ENCODE peak calls at places on chromosomes 13 and 19, in seven cellular contexts. One of them, this sample, is unnamed.

GRCh38 chr19:30529876-30530275 is 157.7 kb downstream of the ZNF536 start:
- DNase-seq in SW 1271: no peak
- DNase-seq in CD4-positive, alpha-beta T cell: no peak
- DNase-seq in memory B cell: no peak
- DNase-seq in stimulated activated CD4-positive, alpha-beta T cell treated with anti-CD3 and anti-CD28 coated beads, Interleukin-15, amount 100 ng/mL, for 1 hour: no peak
- DNase-seq in T-helper 22 cell: no peak
- DNase-seq in epithelial cell of prostate: no peak
- DNase-seq in this sample: no peak

GRCh38 chr13:44093607-44094583 is 214.2 kb downstream of the LACC1 start:
- DNase-seq in SW 1271: no peak
- DNase-seq in CD4-positive, alpha-beta T cell: no peak
- DNase-seq in memory B cell: no peak
- DNase-seq in stimulated activated CD4-positive, alpha-beta T cell treated with anti-CD3 and anti-CD28 coated beads, Interleukin-15, amount 100 ng/mL, for 1 hour: no peak
- DNase-seq in T-helper 22 cell: no peak
- DNase-seq in epithelial cell of prostate: no peak
- DNase-seq in this sample: no peak

GRCh38 chr13:24135674-24136300 is 24.7 kb upstream of the SPATA13 start:
- DNase-seq in SW 1271: no peak
- DNase-seq in CD4-positive, alpha-beta T cell: no peak
- DNase-seq in memory B cell: no peak
- DNase-seq in stimulated activated CD4-positive, alpha-beta T cell treated with anti-CD3 and anti-CD28 coated beads, Interleukin-15, amount 100 ng/mL, for 1 hour: no peak
- DNase-seq in T-helper 22 cell: no peak
- DNase-seq in epithelial cell of prostate: no peak
- DNase-seq in this sample: no peak

GRCh38 chr13:50713849-50714248 is 129.6 kb downstream of the DLEU7 start:
- DNase-seq in SW 1271: no peak
- DNase-seq in CD4-positive, alpha-beta T cell: no peak
- DNase-seq in memory B cell: no peak
- DNase-seq in stimulated activated CD4-positive, alpha-beta T cell treated with anti-CD3 and anti-CD28 coated beads, Interleukin-15, amount 100 ng/mL, for 1 hour: no peak
- DNase-seq in T-helper 22 cell: no peak
- DNase-seq in epithelial cell of prostate: no peak
- DNase-seq in this sample: no peak

GRCh38 chr19:3479177-3479818 is 1.0 kb downstream of the SMIM24 start:
- DNase-seq in SW 1271: no peak
- DNase-seq in CD4-positive, alpha-beta T cell: peak
- DNase-seq in memory B cell: peak
- DNase-seq in stimulated activated CD4-positive, alpha-beta T cell treated with anti-CD3 and anti-CD28 coated beads, Interleukin-15, amount 100 ng/mL, for 1 hour: no peak
- DNase-seq in T-helper 22 cell: no peak
- DNase-seq in epithelial cell of prostate: no peak
- DNase-seq in this sample: no peak

GRCh38 chr19:40502081-40502480 is 35.3 kb downstream of the SPTBN4 start:
- DNase-seq in SW 1271: no peak
- DNase-seq in CD4-positive, alpha-beta T cell: no peak
- DNase-seq in memory B cell: no peak
- DNase-seq in stimulated activated CD4-positive, alpha-beta T cell treated with anti-CD3 and anti-CD28 coated beads, Interleukin-15, amount 100 ng/mL, for 1 hour: no peak
- DNase-seq in T-helper 22 cell: no peak
- DNase-seq in epithelial cell of prostate: no peak
- DNase-seq in this sample: no peak

GRCh38 chr13:65314008-65314407 is 1916.1 kb downstream of the PCDH9 start:
- DNase-seq in SW 1271: no peak
- DNase-seq in CD4-positive, alpha-beta T cell: no peak
- DNase-seq in memory B cell: no peak
- DNase-seq in stimulated activated CD4-positive, alpha-beta T cell treated with anti-CD3 and anti-CD28 coated beads, Interleukin-15, amount 100 ng/mL, for 1 hour: no peak
- DNase-seq in T-helper 22 cell: no peak
- DNase-seq in epithelial cell of prostate: no peak
- DNase-seq in this sample: no peak

GRCh38 chr13:97367427-97367826 is 66.5 kb upstream of the RAP2A start:
- DNase-seq in SW 1271: no peak
- DNase-seq in CD4-positive, alpha-beta T cell: no peak
- DNase-seq in memory B cell: no peak
- DNase-seq in stimulated activated CD4-positive, alpha-beta T cell treated with anti-CD3 and anti-CD28 coated beads, Interleukin-15, amount 100 ng/mL, for 1 hour: no peak
- DNase-seq in T-helper 22 cell: no peak
- DNase-seq in epithelial cell of prostate: no peak
- DNase-seq in this sample: no peak

GRCh38 chr13:44629465-44630183 is 53.5 kb upstream of the TSC22D1 start:
- DNase-seq in SW 1271: no peak
- DNase-seq in CD4-positive, alpha-beta T cell: no peak
- DNase-seq in memory B cell: no peak
- DNase-seq in stimulated activated CD4-positive, alpha-beta T cell treated with anti-CD3 and anti-CD28 coated beads, Interleukin-15, amount 100 ng/mL, for 1 hour: no peak
- DNase-seq in T-helper 22 cell: no peak
- DNase-seq in epithelial cell of prostate: no peak
- DNase-seq in this sample: no peak

GRCh38 chr13:51000058-51000457 is 90.5 kb downstream of the RNASEH2B start:
- DNase-seq in SW 1271: no peak
- DNase-seq in CD4-positive, alpha-beta T cell: no peak
- DNase-seq in memory B cell: no peak
- DNase-seq in stimulated activated CD4-positive, alpha-beta T cell treated with anti-CD3 and anti-CD28 coated beads, Interleukin-15, amount 100 ng/mL, for 1 hour: no peak
- DNase-seq in T-helper 22 cell: no peak
- DNase-seq in epithelial cell of prostate: no peak
- DNase-seq in this sample: no peak

GRCh38 chr13:111006508-111007031 is 91.7 kb upstream of the ANKRD10 start:
- DNase-seq in SW 1271: no peak
- DNase-seq in CD4-positive, alpha-beta T cell: no peak
- DNase-seq in memory B cell: no peak
- DNase-seq in stimulated activated CD4-positive, alpha-beta T cell treated with anti-CD3 and anti-CD28 coated beads, Interleukin-15, amount 100 ng/mL, for 1 hour: no peak
- DNase-seq in T-helper 22 cell: no peak
- DNase-seq in epithelial cell of prostate: no peak
- DNase-seq in this sample: no peak

GRCh38 chr19:47187797-47188196 is 43.2 kb downstream of the BBC3 start:
- DNase-seq in SW 1271: no peak
- DNase-seq in CD4-positive, alpha-beta T cell: no peak
- DNase-seq in memory B cell: no peak
- DNase-seq in stimulated activated CD4-positive, alpha-beta T cell treated with anti-CD3 and anti-CD28 coated beads, Interleukin-15, amount 100 ng/mL, for 1 hour: no peak
- DNase-seq in T-helper 22 cell: no peak
- DNase-seq in epithelial cell of prostate: no peak
- DNase-seq in this sample: no peak

GRCh38 chr19:11225815-11226214 is 13.6 kb upstream of the ANGPTL8 start:
- DNase-seq in SW 1271: no peak
- DNase-seq in CD4-positive, alpha-beta T cell: no peak
- DNase-seq in memory B cell: no peak
- DNase-seq in stimulated activated CD4-positive, alpha-beta T cell treated with anti-CD3 and anti-CD28 coated beads, Interleukin-15, amount 100 ng/mL, for 1 hour: no peak
- DNase-seq in T-helper 22 cell: no peak
- DNase-seq in epithelial cell of prostate: no peak
- DNase-seq in this sample: no peak

GRCh38 chr19:13163609-13164364 is 13.6 kb downstream of the IER2 start:
- DNase-seq in SW 1271: peak
- DNase-seq in CD4-positive, alpha-beta T cell: no peak
- DNase-seq in memory B cell: peak
- DNase-seq in stimulated activated CD4-positive, alpha-beta T cell treated with anti-CD3 and anti-CD28 coated beads, Interleukin-15, amount 100 ng/mL, for 1 hour: no peak
- DNase-seq in T-helper 22 cell: no peak
- DNase-seq in epithelial cell of prostate: no peak
- DNase-seq in this sample: no peak

GRCh38 chr13:59088716-59089115 is 1075.0 kb downstream of the DIAPH3 start:
- DNase-seq in SW 1271: no peak
- DNase-seq in CD4-positive, alpha-beta T cell: no peak
- DNase-seq in memory B cell: no peak
- DNase-seq in stimulated activated CD4-positive, alpha-beta T cell treated with anti-CD3 and anti-CD28 coated beads, Interleukin-15, amount 100 ng/mL, for 1 hour: no peak
- DNase-seq in T-helper 22 cell: no peak
- DNase-seq in epithelial cell of prostate: no peak
- DNase-seq in this sample: no peak

GRCh38 chr13:42046448-42046847 is 2.0 kb upstream of the DGKH start:
- DNase-seq in SW 1271: no peak
- DNase-seq in CD4-positive, alpha-beta T cell: no peak
- DNase-seq in memory B cell: no peak
- DNase-seq in stimulated activated CD4-positive, alpha-beta T cell treated with anti-CD3 and anti-CD28 coated beads, Interleukin-15, amount 100 ng/mL, for 1 hour: no peak
- DNase-seq in T-helper 22 cell: no peak
- DNase-seq in epithelial cell of prostate: no peak
- DNase-seq in this sample: no peak

GRCh38 chr13:62799038-62799535 is 1383.4 kb upstream of the PCDH20 start:
- DNase-seq in SW 1271: no peak
- DNase-seq in CD4-positive, alpha-beta T cell: no peak
- DNase-seq in memory B cell: no peak
- DNase-seq in stimulated activated CD4-positive, alpha-beta T cell treated with anti-CD3 and anti-CD28 coated beads, Interleukin-15, amount 100 ng/mL, for 1 hour: no peak
- DNase-seq in T-helper 22 cell: no peak
- DNase-seq in epithelial cell of prostate: no peak
- DNase-seq in this sample: no peak

GRCh38 chr19:13918726-13919411 is 12.9 kb downstream of the CC2D1A start:
- DNase-seq in SW 1271: no peak
- DNase-seq in CD4-positive, alpha-beta T cell: no peak
- DNase-seq in memory B cell: no peak
- DNase-seq in stimulated activated CD4-positive, alpha-beta T cell treated with anti-CD3 and anti-CD28 coated beads, Interleukin-15, amount 100 ng/mL, for 1 hour: no peak
- DNase-seq in T-helper 22 cell: no peak
- DNase-seq in epithelial cell of prostate: no peak
- DNase-seq in this sample: no peak

GRCh38 chr19:48613852-48614435 is 932 bp downstream of the FAM83E start:
- DNase-seq in SW 1271: no peak
- DNase-seq in CD4-positive, alpha-beta T cell: no peak
- DNase-seq in memory B cell: no peak
- DNase-seq in stimulated activated CD4-positive, alpha-beta T cell treated with anti-CD3 and anti-CD28 coated beads, Interleukin-15, amount 100 ng/mL, for 1 hour: no peak
- DNase-seq in T-helper 22 cell: no peak
- DNase-seq in epithelial cell of prostate: no peak
- DNase-seq in this sample: no peak

GRCh38 chr13:30382836-30383525 is 39.3 kb upstream of the UBE2L5 start:
- DNase-seq in SW 1271: no peak
- DNase-seq in CD4-positive, alpha-beta T cell: no peak
- DNase-seq in memory B cell: no peak
- DNase-seq in stimulated activated CD4-positive, alpha-beta T cell treated with anti-CD3 and anti-CD28 coated beads, Interleukin-15, amount 100 ng/mL, for 1 hour: no peak
- DNase-seq in T-helper 22 cell: no peak
- DNase-seq in epithelial cell of prostate: no peak
- DNase-seq in this sample: no peak

GRCh38 chr19:32711747-32712146 is 7.8 kb upstream of the TDRD12 start:
- DNase-seq in SW 1271: no peak
- DNase-seq in CD4-positive, alpha-beta T cell: no peak
- DNase-seq in memory B cell: no peak
- DNase-seq in stimulated activated CD4-positive, alpha-beta T cell treated with anti-CD3 and anti-CD28 coated beads, Interleukin-15, amount 100 ng/mL, for 1 hour: no peak
- DNase-seq in T-helper 22 cell: no peak
- DNase-seq in epithelial cell of prostate: no peak
- DNase-seq in this sample: no peak

GRCh38 chr13:30818323-30818960 is 83.1 kb downstream of the ALOX5AP start:
- DNase-seq in SW 1271: no peak
- DNase-seq in CD4-positive, alpha-beta T cell: no peak
- DNase-seq in memory B cell: no peak
- DNase-seq in stimulated activated CD4-positive, alpha-beta T cell treated with anti-CD3 and anti-CD28 coated beads, Interleukin-15, amount 100 ng/mL, for 1 hour: no peak
- DNase-seq in T-helper 22 cell: no peak
- DNase-seq in epithelial cell of prostate: no peak
- DNase-seq in this sample: no peak

GRCh38 chr19:2739602-2740313 is at the start of gene SLC39A3:
- DNase-seq in SW 1271: peak
- DNase-seq in CD4-positive, alpha-beta T cell: peak
- DNase-seq in memory B cell: peak
- DNase-seq in stimulated activated CD4-positive, alpha-beta T cell treated with anti-CD3 and anti-CD28 coated beads, Interleukin-15, amount 100 ng/mL, for 1 hour: peak
- DNase-seq in T-helper 22 cell: peak
- DNase-seq in epithelial cell of prostate: peak
- DNase-seq in this sample: peak

GRCh38 chr13:99816321-99816720 is 155.2 kb downstream of the ZIC5 start:
- DNase-seq in SW 1271: no peak
- DNase-seq in CD4-positive, alpha-beta T cell: no peak
- DNase-seq in memory B cell: no peak
- DNase-seq in stimulated activated CD4-positive, alpha-beta T cell treated with anti-CD3 and anti-CD28 coated beads, Interleukin-15, amount 100 ng/mL, for 1 hour: no peak
- DNase-seq in T-helper 22 cell: no peak
- DNase-seq in epithelial cell of prostate: no peak
- DNase-seq in this sample: no peak

This sample was measured in Panc1.